ENCODE peak calls at places on chromosomes 4 and X, in six cellular contexts. F, L, R, H, U and N are unnamed samples.

GRCh38 chr4:15638418-15638817 is 16.7 kb downstream of the FBXL5 start:
- DNase-seq in R (no peak), H (no peak), U (no peak), F (no peak), L (no peak), N (no peak)

GRCh38 chrX:139766545-139766983 is 58.6 kb upstream of the MCF2 start:
- DNase-seq in H (no peak), R (no peak), F (no peak), L (no peak), U (no peak), N (no peak)

GRCh38 chr4:138062929-138063328 is 179.2 kb downstream of the SLC7A11 start:
- DNase-seq in H (no peak), R (no peak), U (peak; percentile 80), F (no peak), L (no peak), N (no peak)

GRCh38 chr4:4418676-4419370 is 31.9 kb downstream of the NSG1 start:
- DNase-seq in L (peak; percentile 14), U (no peak), R (no peak), F (no peak), H (no peak), N (no peak)

GRCh38 chr4:80202190-80202711 is 4.9 kb downstream of the PRDM8 start:
- DNase-seq in R (peak; percentile 84), U (peak; percentile 74), F (no peak), H (no peak), L (peak; percentile 77), N (peak; percentile 90)

GRCh38 chr4:159269143-159269542 is 166.3 kb downstream of the RAPGEF2 start:
- DNase-seq in F (no peak), L (no peak), R (no peak), H (no peak), U (no peak), N (no peak)

GRCh38 chr4:40546506-40546905 is 83.2 kb downstream of the RBM47 start:
- DNase-seq in L (no peak), F (no peak), R (no peak), H (no peak), U (no peak), N (no peak)

GRCh38 chr4:177385576-177386320 is 56.5 kb downstream of the AGA start:
- DNase-seq in H (no peak), F (no peak), U (no peak), L (no peak), R (no peak), N (no peak)

GRCh38 chrX:131792356-131792749 is 230.7 kb upstream of the STK26 start:
- DNase-seq in L (no peak), H (peak; percentile 90), F (no peak), U (no peak), R (peak; percentile 91), N (no peak)

GRCh38 chr4:138910914-138911336 is 104.7 kb upstream of the NOCT start:
- DNase-seq in F (peak; percentile 28), L (peak; percentile 76), R (peak; percentile 78), U (peak; percentile 91), H (no peak), N (peak; percentile 10)

GRCh38 chrX:39012561-39013209 is 211.4 kb downstream of the MID1IP1 start:
- DNase-seq in U (peak; percentile 11), L (no peak), R (no peak), H (no peak), F (peak; percentile 14), N (no peak)

GRCh38 chr4:2256781-2257191 is 5.1 kb downstream of the MXD4 start:
- DNase-seq in R (peak; percentile 35), L (peak; percentile 78), F (no peak), U (peak; percentile 66), H (no peak), N (no peak)

GRCh38 chr4:55736605-55737183 is 82.9 kb upstream of the EXOC1L start:
- DNase-seq in H (no peak), U (peak; percentile 47), R (no peak), F (no peak), L (no peak), N (no peak)

GRCh38 chrX:87425618-87426017 is 92.0 kb upstream of the KLHL4 start:
- DNase-seq in F (no peak), L (no peak), H (no peak), U (no peak), R (no peak), N (no peak)

GRCh38 chr4:10006236-10006603 is 15.1 kb downstream of the SLC2A9 start:
- DNase-seq in H (no peak), R (peak; percentile 73), L (peak; percentile 75), U (peak; percentile 85), F (peak; percentile 28), N (no peak)

GRCh38 chrX:45479196-45479834 is 278.6 kb upstream of the DIPK2B start:
- DNase-seq in F (peak; percentile 73), H (no peak), U (peak; percentile 92), L (no peak), R (no peak), N (no peak)

GRCh38 chrX:41877167-41877566 is 46.2 kb downstream of the CASK start:
- DNase-seq in F (no peak), H (no peak), U (no peak), R (no peak), L (no peak), N (no peak)

GRCh38 chr4:153676491-153676890 is 7.6 kb upstream of the TLR2 start:
- DNase-seq in R (no peak), H (no peak), L (no peak), F (no peak), U (peak; percentile 65), N (no peak)

GRCh38 chr4:53951414-53951813 is 113.0 kb downstream of the CHIC2 start:
- DNase-seq in U (no peak), R (no peak), H (no peak), L (no peak), F (no peak), N (no peak)

GRCh38 chr4:6892190-6892908 is 17.3 kb upstream of the TBC1D14 start:
- DNase-seq in F (no peak), R (no peak), H (peak; percentile 79), L (peak; percentile 43), U (peak; percentile 65), N (peak; percentile 58)

GRCh38 chrX:638482-639131 is 8.0 kb downstream of the SHOX start:
- DNase-seq in F (no peak), U (no peak), R (no peak), H (no peak), L (no peak), N (no peak)

GRCh38 chr4:159103406-159104131 is 690 bp downstream of the RAPGEF2 start:
- DNase-seq in L (peak; percentile 33), F (no peak), H (peak; percentile 61), R (peak; percentile 53), U (peak; percentile 41), N (peak; percentile 69)

GRCh38 chr4:172898715-172899114 is 269.9 kb upstream of the GALNT7 start:
- DNase-seq in R (no peak), F (no peak), H (no peak), L (no peak), U (no peak), N (no peak)

GRCh38 chr4:76256032-76256431 is 4.5 kb downstream of the FAM47E start:
- DNase-seq in U (no peak), R (no peak), L (no peak), H (no peak), F (no peak), N (no peak)

GRCh38 chr4:76252271-76252653 is 741 bp downstream of the FAM47E start:
- DNase-seq in U (no peak), H (no peak), L (no peak), R (no peak), F (no peak), N (no peak)

GRCh38 chr4:76250962-76251361 is 559 bp upstream of the FAM47E start:
- DNase-seq in F (no peak), U (peak; percentile 12), H (no peak), L (no peak), R (no peak), N (no peak)

GRCh38 chr4:76253511-76253910 is 2.0 kb downstream of the FAM47E start:
- DNase-seq in L (no peak), H (no peak), F (no peak), U (no peak), R (no peak), N (no peak)

DNA sequence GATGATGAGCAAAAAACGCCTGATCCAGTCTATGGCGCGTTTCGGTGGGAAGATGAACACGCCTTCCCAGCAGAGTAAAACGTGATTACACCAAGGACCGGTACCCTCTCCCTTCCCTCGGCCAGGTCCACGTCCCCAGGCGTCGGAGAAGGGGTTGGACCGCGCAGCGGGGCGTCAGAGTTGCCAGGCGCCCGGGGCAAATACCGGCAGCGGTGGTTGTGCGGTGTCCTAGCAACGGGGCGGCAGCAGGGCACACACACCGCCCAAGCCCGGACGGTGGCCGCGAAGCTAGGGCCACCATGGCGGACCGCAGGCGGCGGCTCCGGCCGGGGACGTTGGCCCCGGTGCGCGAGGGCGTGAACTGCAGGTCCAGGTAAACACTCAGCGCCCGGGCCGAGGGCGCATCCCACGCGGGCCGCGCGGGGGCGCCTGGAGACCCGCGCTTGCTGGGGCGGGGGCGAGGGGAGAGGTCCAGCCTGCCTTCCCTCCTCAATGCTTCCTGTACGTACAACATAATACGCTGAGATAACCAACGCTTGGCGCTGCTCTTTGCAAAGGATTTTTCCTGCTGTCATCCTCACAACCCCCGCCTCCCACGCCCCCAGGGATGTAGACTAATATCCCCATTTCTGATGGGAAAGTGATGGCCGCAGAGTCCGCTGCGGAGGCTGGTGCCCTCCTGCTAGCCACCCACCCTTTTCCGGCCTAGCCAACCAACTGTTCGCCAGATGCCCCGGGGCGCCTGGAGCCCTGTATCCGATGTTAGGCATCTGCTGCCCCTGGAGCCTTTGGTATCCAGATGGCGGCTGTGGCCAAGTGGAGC is at the start of gene FAM47E:
- DNase-seq in H (peak; percentile 88), U (peak; percentile 19), F (no peak), R (peak; percentile 82), L (peak; percentile 62), N (peak; percentile 81)
- TF ChIP-seq CTCF in H (peak; percentile 81), U (peak; percentile 1), F (no peak), R (no peak), L (peak; percentile 35), N (peak; percentile 20)

GRCh38 chrX:68018248-68019203 is 414.8 kb downstream of the OPHN1 start:
- DNase-seq in F (no peak), H (peak; percentile 37), L (no peak), U (peak; percentile 54), R (no peak), N (peak; percentile 25)
- TF ChIP-seq CTCF in F (peak; percentile 74), H (peak; percentile 81), L (no peak), U (peak; percentile 55), R (no peak), N (peak; percentile 39)

GRCh38 chr4:107900067-107900466 is 31.3 kb upstream of the CYP2U1 start:
- DNase-seq in H (no peak), R (no peak), L (no peak), F (no peak), U (no peak), N (no peak)
- TF ChIP-seq CTCF in H (no peak), R (no peak), L (no peak), F (no peak), U (no peak), N (no peak)

GRCh38 chr4:156576946-156577345 is 394.7 kb downstream of the PDGFC start:
- DNase-seq in L (no peak), R (no peak), H (no peak), F (no peak), U (peak; percentile 33), N (no peak)

GRCh38 chr4:156578005-156578404 is 393.6 kb downstream of the PDGFC start:
- DNase-seq in F (no peak), L (no peak), U (peak; percentile 47), H (no peak), R (no peak), N (no peak)

GRCh38 chr4:156578713-156579112 is 392.9 kb downstream of the PDGFC start:
- DNase-seq in F (no peak), U (no peak), R (no peak), H (no peak), L (no peak), N (no peak)

GRCh38 chr4:156571146-156571545 is 400.5 kb downstream of the PDGFC start:
- DNase-seq in U (peak; percentile 40), R (no peak), L (no peak), F (no peak), H (no peak), N (no peak)

GRCh38 chr4:156575430-156576073 is 396.0 kb downstream of the PDGFC start:
- DNase-seq in H (no peak), U (peak; percentile 62), F (no peak), R (no peak), L (no peak), N (no peak)
- TF ChIP-seq CTCF in H (no peak), U (no peak), F (no peak), R (no peak), L (no peak), N (no peak)